ENCODE peak calls at places on chromosomes 13 and 19, in six cellular contexts. One of them, this sample, is unnamed.

GRCh38 chr19:7970716-7971448 is 27.4 kb upstream of the TIMM44 start:
- DNase-seq in neuronal stem cell: peak; percentile 63
- DNase-seq in HCT116: peak; percentile 8
- DNase-seq in SK-N-SH: peak; percentile 81
- DNase-seq in adipocyte: peak; percentile 64
- DNase-seq in astrocyte: no peak
- DNase-seq in this sample: no peak

GRCh38 chr13:32917504-32917903 is 98.7 kb upstream of the KL start:
- DNase-seq in neuronal stem cell: no peak
- DNase-seq in HCT116: no peak
- DNase-seq in SK-N-SH: no peak
- DNase-seq in adipocyte: no peak
- DNase-seq in astrocyte: peak; percentile 52
- DNase-seq in this sample: no peak

GRCh38 chr13:114146629-114147028 is 14.2 kb upstream of the RASA3 start:
- DNase-seq in neuronal stem cell: no peak
- DNase-seq in HCT116: no peak
- DNase-seq in SK-N-SH: peak; percentile 67
- DNase-seq in adipocyte: no peak
- DNase-seq in astrocyte: no peak
- DNase-seq in this sample: no peak

GRCh38 chr19:5081441-5082161 is 112.7 kb downstream of the KDM4B start:
- DNase-seq in neuronal stem cell: no peak
- DNase-seq in HCT116: no peak
- DNase-seq in SK-N-SH: no peak
- DNase-seq in adipocyte: no peak
- DNase-seq in astrocyte: no peak
- DNase-seq in this sample: no peak

GRCh38 chr13:59269476-59269875 is 894.3 kb downstream of the DIAPH3 start:
- DNase-seq in neuronal stem cell: no peak
- DNase-seq in HCT116: no peak
- DNase-seq in SK-N-SH: no peak
- DNase-seq in adipocyte: peak; percentile 2
- DNase-seq in astrocyte: peak; percentile 97
- DNase-seq in this sample: peak; percentile 0

GRCh38 chr19:10565028-10565566 is 713 bp downstream of the KRI1 start:
- DNase-seq in neuronal stem cell: peak; percentile 41
- DNase-seq in HCT116: no peak
- DNase-seq in SK-N-SH: peak; percentile 76
- DNase-seq in adipocyte: peak; percentile 69
- DNase-seq in astrocyte: no peak
- DNase-seq in this sample: no peak

GRCh38 chr19:11673608-11674041 is 65.1 kb downstream of the ZNF823 start:
- DNase-seq in neuronal stem cell: peak; percentile 53
- DNase-seq in HCT116: no peak
- DNase-seq in SK-N-SH: no peak
- DNase-seq in adipocyte: peak; percentile 87
- DNase-seq in astrocyte: peak; percentile 30
- DNase-seq in this sample: no peak

GRCh38 chr13:32209670-32210069 is 105.5 kb downstream of the ZAR1L start:
- DNase-seq in neuronal stem cell: no peak
- DNase-seq in HCT116: no peak
- DNase-seq in SK-N-SH: no peak
- DNase-seq in adipocyte: no peak
- DNase-seq in astrocyte: no peak
- DNase-seq in this sample: no peak

GRCh38 chr19:42294471-42295137 is 7.3 kb upstream of the PRR19 start:
- DNase-seq in neuronal stem cell: no peak
- DNase-seq in HCT116: no peak
- DNase-seq in SK-N-SH: no peak
- DNase-seq in adipocyte: no peak
- DNase-seq in astrocyte: no peak
- DNase-seq in this sample: no peak

GRCh38 chr19:5627395-5627904 is 4.6 kb downstream of the SAFB start:
- DNase-seq in neuronal stem cell: no peak
- DNase-seq in HCT116: no peak
- DNase-seq in SK-N-SH: no peak
- DNase-seq in adipocyte: no peak
- DNase-seq in astrocyte: peak; percentile 26
- DNase-seq in this sample: no peak

GRCh38 chr19:3508771-3509535 is 2.8 kb downstream of the FZR1 start:
- DNase-seq in neuronal stem cell: no peak
- DNase-seq in HCT116: no peak
- DNase-seq in SK-N-SH: no peak
- DNase-seq in adipocyte: no peak
- DNase-seq in astrocyte: no peak
- DNase-seq in this sample: no peak

GRCh38 chr19:2574478-2574931 is 98.6 kb downstream of the GADD45B start:
- DNase-seq in neuronal stem cell: no peak
- DNase-seq in HCT116: no peak
- DNase-seq in SK-N-SH: no peak
- DNase-seq in adipocyte: no peak
- DNase-seq in astrocyte: no peak
- DNase-seq in this sample: no peak

GRCh38 chr13:102830646-102831045 is 15.2 kb upstream of the ERCC5 start:
- DNase-seq in neuronal stem cell: no peak
- DNase-seq in HCT116: no peak
- DNase-seq in SK-N-SH: no peak
- DNase-seq in adipocyte: no peak
- DNase-seq in astrocyte: no peak
- DNase-seq in this sample: no peak

GRCh38 chr19:49301165-49301865 is 23.7 kb downstream of the SLC6A16 start:
- DNase-seq in neuronal stem cell: peak; percentile 67
- DNase-seq in HCT116: peak; percentile 48
- DNase-seq in SK-N-SH: peak; percentile 72
- DNase-seq in adipocyte: peak; percentile 29
- DNase-seq in astrocyte: peak; percentile 18
- DNase-seq in this sample: peak; percentile 57

GRCh38 chr13:28493740-28494536 is 990 bp downstream of the FLT1 start:
- DNase-seq in neuronal stem cell: peak; percentile 20
- DNase-seq in HCT116: no peak
- DNase-seq in SK-N-SH: peak; percentile 28
- DNase-seq in adipocyte: peak; percentile 71
- DNase-seq in astrocyte: no peak
- DNase-seq in this sample: no peak

GRCh38 chr19:19338082-19338481 is 17.5 kb downstream of the MAU2 start:
- DNase-seq in neuronal stem cell: no peak
- DNase-seq in HCT116: no peak
- DNase-seq in SK-N-SH: no peak
- DNase-seq in adipocyte: no peak
- DNase-seq in astrocyte: peak; percentile 71
- DNase-seq in this sample: peak; percentile 78

GRCh38 chr19:29482855-29483640 is 42.7 kb upstream of the VSTM2B start:
- DNase-seq in neuronal stem cell: no peak
- DNase-seq in HCT116: no peak
- DNase-seq in SK-N-SH: no peak
- DNase-seq in adipocyte: no peak
- DNase-seq in astrocyte: no peak
- DNase-seq in this sample: no peak

GRCh38 chr13:96900992-96901391 is 93.3 kb downstream of the OXGR1 start:
- DNase-seq in neuronal stem cell: no peak
- DNase-seq in HCT116: no peak
- DNase-seq in SK-N-SH: peak; percentile 13
- DNase-seq in adipocyte: no peak
- DNase-seq in astrocyte: no peak
- DNase-seq in this sample: no peak

GRCh38 chr13:48571121-48571901 is 38.4 kb upstream of the RCBTB2 start:
- DNase-seq in neuronal stem cell: no peak
- DNase-seq in HCT116: no peak
- DNase-seq in SK-N-SH: no peak
- DNase-seq in adipocyte: peak; percentile 94
- DNase-seq in astrocyte: peak; percentile 74
- DNase-seq in this sample: peak; percentile 43

GRCh38 chr19:44988896-44989563 is 12.2 kb upstream of the RELB start:
- DNase-seq in neuronal stem cell: peak; percentile 21
- DNase-seq in HCT116: peak; percentile 26
- DNase-seq in SK-N-SH: peak; percentile 87
- DNase-seq in adipocyte: peak; percentile 83
- DNase-seq in astrocyte: peak; percentile 28
- DNase-seq in this sample: peak; percentile 35

GRCh38 chr13:23688336-23688735 is 118.1 kb downstream of the TNFRSF19 start:
- DNase-seq in neuronal stem cell: no peak
- DNase-seq in HCT116: no peak
- DNase-seq in SK-N-SH: no peak
- DNase-seq in adipocyte: no peak
- DNase-seq in astrocyte: no peak
- DNase-seq in this sample: no peak

GRCh38 chr19:58056261-58056660 is 2.8 kb upstream of the ZNF135 start:
- DNase-seq in neuronal stem cell: no peak
- DNase-seq in HCT116: no peak
- DNase-seq in SK-N-SH: no peak
- DNase-seq in adipocyte: no peak
- DNase-seq in astrocyte: no peak
- DNase-seq in this sample: no peak

GRCh38 chr19:42326969-42327368 is 1.5 kb downstream of the MEGF8 start:
- DNase-seq in neuronal stem cell: no peak
- DNase-seq in HCT116: no peak
- DNase-seq in SK-N-SH: no peak
- DNase-seq in adipocyte: no peak
- DNase-seq in astrocyte: no peak
- DNase-seq in this sample: no peak

GRCh38 chr13:74574964-74575728 is 440.9 kb upstream of the KLF12 start:
- DNase-seq in neuronal stem cell: no peak
- DNase-seq in HCT116: no peak
- DNase-seq in SK-N-SH: peak; percentile 22
- DNase-seq in adipocyte: no peak
- DNase-seq in astrocyte: no peak
- DNase-seq in this sample: no peak
- H3K9ac ChIP-seq in neuronal stem cell: peak overlapping the region; percentile 30
- H3K9ac ChIP-seq in HCT116: no peak overlapping the region
- H3K9ac ChIP-seq in SK-N-SH: no peak overlapping the region
- H3K9ac ChIP-seq in adipocyte: peak overlapping the region; percentile 43
- H3K9ac ChIP-seq in astrocyte: peak overlapping the region; percentile 63
- H3K9ac ChIP-seq in this sample: no peak overlapping the region

DNA sequence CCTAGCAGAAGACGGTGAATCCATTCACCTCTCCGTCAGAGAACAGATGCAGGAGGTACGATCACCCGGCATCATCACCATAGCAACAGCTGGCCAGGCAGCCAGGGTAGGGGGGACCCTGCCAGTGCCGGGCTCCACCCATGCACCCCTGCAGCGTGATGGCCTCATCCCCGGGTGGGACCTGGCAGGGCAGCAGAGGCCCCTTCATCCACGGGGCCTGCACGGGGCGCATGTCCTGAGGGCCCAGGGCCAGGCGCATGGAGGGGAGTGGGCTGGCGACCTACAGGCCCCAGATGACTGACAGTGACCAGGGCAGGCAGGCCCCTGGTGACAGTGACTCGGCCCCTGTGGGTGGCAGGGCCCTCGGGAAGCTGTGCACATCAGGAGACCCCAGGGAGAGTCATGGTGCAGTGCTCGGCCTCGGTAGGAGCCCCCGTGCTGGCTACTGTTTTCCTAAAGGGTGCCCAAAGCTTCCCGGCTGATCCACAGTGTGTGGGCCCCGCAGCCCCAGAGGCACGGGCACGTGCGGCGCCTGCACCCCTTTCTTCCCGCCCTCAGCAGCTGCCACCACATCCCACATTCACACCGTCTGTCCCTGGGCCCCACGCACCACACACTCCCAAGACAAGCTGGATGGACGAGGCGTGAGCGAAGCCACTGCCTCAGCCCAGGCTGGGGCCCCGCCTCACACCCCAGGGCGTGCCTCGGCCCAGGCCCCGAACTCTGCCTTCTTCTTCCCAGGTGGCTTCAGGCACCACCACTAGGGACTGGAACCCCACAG is 4.8 kb downstream of the RNF126 start:
- DNase-seq in neuronal stem cell: no peak
- DNase-seq in HCT116: no peak
- DNase-seq in SK-N-SH: no peak
- DNase-seq in adipocyte: no peak
- DNase-seq in astrocyte: no peak
- DNase-seq in this sample: no peak
- H3K4me1 ChIP-seq in neuronal stem cell: peaks cover 13% of the 10 kb centered on the region
- H3K4me1 ChIP-seq in HCT116: peaks cover 14% of the 10 kb centered on the region
- H3K4me1 ChIP-seq in SK-N-SH: peaks cover 7% of the 10 kb centered on the region
- H3K4me1 ChIP-seq in adipocyte: peaks cover 35% of the 10 kb centered on the region
- H3K4me1 ChIP-seq in astrocyte: peaks cover 24% of the 10 kb centered on the region
- H3K4me1 ChIP-seq in this sample: peaks cover 37% of the 10 kb centered on the region

GRCh38 chr13:107124730-107125129 is 556.8 kb upstream of the ARGLU1 start:
- DNase-seq in neuronal stem cell: no peak
- DNase-seq in HCT116: no peak
- DNase-seq in SK-N-SH: no peak
- DNase-seq in adipocyte: no peak
- DNase-seq in astrocyte: no peak
- DNase-seq in this sample: no peak

GRCh38 chr13:107119989-107120881 is 552.3 kb upstream of the ARGLU1 start:
- DNase-seq in neuronal stem cell: no peak
- DNase-seq in HCT116: no peak
- DNase-seq in SK-N-SH: no peak
- DNase-seq in adipocyte: no peak
- DNase-seq in astrocyte: no peak
- DNase-seq in this sample: no peak

GRCh38 chr13:107121793-107122192 is 553.9 kb upstream of the ARGLU1 start:
- DNase-seq in neuronal stem cell: no peak
- DNase-seq in HCT116: no peak
- DNase-seq in SK-N-SH: no peak
- DNase-seq in adipocyte: no peak
- DNase-seq in astrocyte: no peak
- DNase-seq in this sample: no peak

DNA sequence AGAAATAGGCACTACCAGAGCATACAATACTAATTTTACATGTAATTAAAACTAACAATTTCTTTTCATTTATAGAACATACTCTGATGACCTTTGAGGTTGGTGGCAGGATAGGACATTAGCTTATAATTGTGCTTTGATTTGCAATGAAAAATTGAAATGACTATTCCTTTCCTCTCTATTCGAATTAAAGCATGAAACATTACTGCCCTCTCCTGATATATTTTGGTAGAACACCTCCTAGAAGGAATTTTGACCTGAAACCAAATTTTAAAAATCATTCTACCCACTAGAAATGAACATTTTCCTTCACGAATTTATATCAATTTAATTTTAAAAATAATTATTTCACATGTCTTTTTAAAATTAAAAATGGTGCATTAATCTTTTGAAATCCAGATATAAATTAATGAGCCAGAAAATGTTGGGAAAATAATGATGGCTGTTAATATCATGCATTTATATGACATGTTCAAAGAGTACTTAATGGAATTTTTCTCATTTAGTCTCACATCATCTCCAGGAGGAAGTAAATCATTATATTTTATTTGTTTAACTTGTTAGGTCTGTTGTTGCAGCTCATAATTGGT is 556.3 kb upstream of the ARGLU1 start:
- DNase-seq in neuronal stem cell: peak; percentile 37
- DNase-seq in HCT116: no peak
- DNase-seq in SK-N-SH: peak; percentile 21
- DNase-seq in adipocyte: peak; percentile 77
- DNase-seq in astrocyte: no peak
- DNase-seq in this sample: no peak
- H3K9ac ChIP-seq in neuronal stem cell: no peak overlapping the region
- H3K9ac ChIP-seq in HCT116: no peak overlapping the region
- H3K9ac ChIP-seq in SK-N-SH: no peak overlapping the region
- H3K9ac ChIP-seq in adipocyte: no peak overlapping the region
- H3K9ac ChIP-seq in astrocyte: no peak overlapping the region
- H3K9ac ChIP-seq in this sample: no peak overlapping the region

DNA sequence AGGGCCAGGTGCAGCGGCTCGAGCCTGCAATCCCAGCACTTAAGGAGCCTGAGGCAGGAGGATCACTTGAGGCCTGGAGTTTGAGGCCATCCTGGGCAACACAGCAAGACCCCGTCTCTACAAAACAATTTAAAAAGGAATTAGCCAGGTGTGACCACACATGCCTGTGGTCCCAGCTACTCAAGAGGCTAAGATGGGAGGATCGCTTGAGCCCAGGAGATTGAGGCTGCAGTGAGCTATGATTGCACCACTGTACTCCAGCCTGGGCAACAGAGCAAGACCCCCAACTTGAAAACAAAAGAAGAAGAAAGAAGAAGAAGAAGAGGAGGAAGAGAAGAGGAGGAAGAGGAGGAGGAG is 47.7 kb downstream of the LATS2 start:
- DNase-seq in neuronal stem cell: no peak
- DNase-seq in HCT116: no peak
- DNase-seq in SK-N-SH: no peak
- DNase-seq in adipocyte: no peak
- DNase-seq in astrocyte: no peak
- DNase-seq in this sample: no peak
- H3K4me1 ChIP-seq in neuronal stem cell: peaks cover 5% of the 10 kb centered on the region
- H3K4me1 ChIP-seq in HCT116: peaks cover 30% of the 10 kb centered on the region
- H3K4me1 ChIP-seq in SK-N-SH: peaks cover 56% of the 10 kb centered on the region
- H3K4me1 ChIP-seq in adipocyte: peaks cover 77% of the 10 kb centered on the region
- H3K4me1 ChIP-seq in astrocyte: peaks cover 64% of the 10 kb centered on the region
- H3K4me1 ChIP-seq in this sample: peaks cover 29% of the 10 kb centered on the region

This sample was measured in mammary epithelial cell.